ENCODE peak calls at places on chromosomes 12 and 14, in six cellular contexts. One of them, this sample, is unnamed.

GRCh38 chr12:74538491-74539258 is 1.0 kb downstream of the ATXN7L3B start:
- DNase-seq in PC-3: peak; percentile 26
- DNase-seq in transverse colon: no peak
- DNase-seq in pancreas: no peak
- DNase-seq in suprapubic skin: no peak
- DNase-seq in IMR-90: no peak
- DNase-seq in this sample: no peak

GRCh38 chr12:47052274-47052673 is 27.1 kb upstream of the PCED1B start:
- DNase-seq in pancreas: no peak
- DNase-seq in IMR-90: no peak
- DNase-seq in PC-3: no peak
- DNase-seq in suprapubic skin: no peak
- DNase-seq in transverse colon: no peak
- DNase-seq in this sample: no peak

GRCh38 chr14:75369506-75369905 is 58.3 kb upstream of the JDP2 start:
- DNase-seq in IMR-90: no peak
- DNase-seq in PC-3: no peak
- DNase-seq in transverse colon: no peak
- DNase-seq in pancreas: no peak
- DNase-seq in suprapubic skin: no peak
- DNase-seq in this sample: no peak

GRCh38 chr14:75450381-75451276 is 22.8 kb downstream of the JDP2 start:
- DNase-seq in suprapubic skin: peak; percentile 86
- DNase-seq in transverse colon: peak; percentile 78
- DNase-seq in PC-3: peak; percentile 84
- DNase-seq in IMR-90: peak; percentile 40
- DNase-seq in pancreas: peak; percentile 95
- DNase-seq in this sample: peak; percentile 67

GRCh38 chr12:106840217-106840616 is 65.7 kb downstream of the RIC8B start:
- DNase-seq in IMR-90: peak; percentile 64
- DNase-seq in pancreas: no peak
- DNase-seq in suprapubic skin: no peak
- DNase-seq in transverse colon: no peak
- DNase-seq in PC-3: peak; percentile 50
- DNase-seq in this sample: no peak

GRCh38 chr14:26855051-26855753 is 257.4 kb upstream of the NOVA1 start:
- DNase-seq in PC-3: peak; percentile 57
- DNase-seq in transverse colon: no peak
- DNase-seq in IMR-90: no peak
- DNase-seq in suprapubic skin: no peak
- DNase-seq in pancreas: no peak
- DNase-seq in this sample: no peak

GRCh38 chr14:105108516-105108864 is 43.3 kb upstream of the GPR132 start:
- DNase-seq in transverse colon: no peak
- DNase-seq in pancreas: no peak
- DNase-seq in PC-3: no peak
- DNase-seq in suprapubic skin: peak; percentile 5
- DNase-seq in IMR-90: no peak
- DNase-seq in this sample: no peak

GRCh38 chr12:122226366-122227222 is 742 bp upstream of the DIABLO start:
- DNase-seq in PC-3: no peak
- DNase-seq in IMR-90: no peak
- DNase-seq in suprapubic skin: no peak
- DNase-seq in pancreas: peak; percentile 49
- DNase-seq in transverse colon: no peak
- DNase-seq in this sample: no peak

GRCh38 chr12:47080725-47081502 is 1.2 kb upstream of the AMIGO2 start:
- DNase-seq in PC-3: peak; percentile 75
- DNase-seq in IMR-90: peak; percentile 50
- DNase-seq in pancreas: no peak
- DNase-seq in transverse colon: peak; percentile 58
- DNase-seq in suprapubic skin: peak; percentile 72
- DNase-seq in this sample: peak; percentile 64

GRCh38 chr12:80829767-80830166 is 108.0 kb downstream of the LIN7A start:
- DNase-seq in PC-3: no peak
- DNase-seq in transverse colon: no peak
- DNase-seq in pancreas: no peak
- DNase-seq in suprapubic skin: no peak
- DNase-seq in IMR-90: peak; percentile 13
- DNase-seq in this sample: no peak

GRCh38 chr12:14058717-14059116 is 77.3 kb upstream of the GRIN2B start:
- DNase-seq in IMR-90: no peak
- DNase-seq in pancreas: no peak
- DNase-seq in transverse colon: no peak
- DNase-seq in suprapubic skin: no peak
- DNase-seq in PC-3: no peak
- DNase-seq in this sample: no peak

GRCh38 chr14:91380610-91381371 is 36.8 kb downstream of the CCDC88C start:
- DNase-seq in pancreas: no peak
- DNase-seq in IMR-90: no peak
- DNase-seq in suprapubic skin: no peak
- DNase-seq in transverse colon: peak; percentile 10
- DNase-seq in PC-3: no peak
- DNase-seq in this sample: no peak

GRCh38 chr12:14810953-14811483 is 3.0 kb downstream of the SMCO3 start:
- DNase-seq in suprapubic skin: no peak
- DNase-seq in pancreas: no peak
- DNase-seq in transverse colon: peak; percentile 8
- DNase-seq in PC-3: peak; percentile 61
- DNase-seq in IMR-90: peak; percentile 33
- DNase-seq in this sample: no peak

GRCh38 chr12:110312581-110313360 is 31.7 kb downstream of the ATP2A2 start:
- DNase-seq in pancreas: no peak
- DNase-seq in transverse colon: no peak
- DNase-seq in PC-3: peak; percentile 78
- DNase-seq in suprapubic skin: no peak
- DNase-seq in IMR-90: peak; percentile 72
- DNase-seq in this sample: no peak

GRCh38 chr14:42884100-42884499 is 1277.4 kb downstream of the LRFN5 start:
- DNase-seq in IMR-90: peak; percentile 93
- DNase-seq in suprapubic skin: no peak
- DNase-seq in transverse colon: no peak
- DNase-seq in PC-3: peak; percentile 66
- DNase-seq in pancreas: no peak
- DNase-seq in this sample: no peak

GRCh38 chr12:2170376-2170775 is 117.6 kb downstream of the CACNA1C start:
- DNase-seq in suprapubic skin: no peak
- DNase-seq in PC-3: no peak
- DNase-seq in transverse colon: no peak
- DNase-seq in pancreas: no peak
- DNase-seq in IMR-90: no peak
- DNase-seq in this sample: no peak

GRCh38 chr14:45249847-45250575 is 3.0 kb downstream of the MIS18BP1 start:
- DNase-seq in PC-3: peak; percentile 33
- DNase-seq in transverse colon: no peak
- DNase-seq in suprapubic skin: no peak
- DNase-seq in IMR-90: peak; percentile 94
- DNase-seq in pancreas: no peak
- DNase-seq in this sample: no peak

GRCh38 chr12:106254724-106255123 is 6.9 kb upstream of the CKAP4 start:
- DNase-seq in PC-3: no peak
- DNase-seq in suprapubic skin: no peak
- DNase-seq in transverse colon: no peak
- DNase-seq in IMR-90: no peak
- DNase-seq in pancreas: no peak
- DNase-seq in this sample: no peak

GRCh38 chr12:46071769-46072624 is 81.6 kb upstream of the SCAF11 start:
- DNase-seq in IMR-90: peak; percentile 71
- DNase-seq in suprapubic skin: peak; percentile 69
- DNase-seq in PC-3: peak; percentile 84
- DNase-seq in pancreas: peak; percentile 70
- DNase-seq in transverse colon: peak; percentile 83
- DNase-seq in this sample: peak; percentile 35

GRCh38 chr14:38794674-38795073 is 308.4 kb downstream of the SEC23A start:
- DNase-seq in suprapubic skin: no peak
- DNase-seq in pancreas: no peak
- DNase-seq in transverse colon: no peak
- DNase-seq in IMR-90: no peak
- DNase-seq in PC-3: no peak
- DNase-seq in this sample: no peak

GRCh38 chr14:66979083-66979974 is 209.9 kb upstream of the GARIN2 start:
- DNase-seq in pancreas: no peak
- DNase-seq in suprapubic skin: no peak
- DNase-seq in PC-3: no peak
- DNase-seq in IMR-90: no peak
- DNase-seq in transverse colon: no peak
- DNase-seq in this sample: no peak

GRCh38 chr12:110253176-110253575 is 27.9 kb upstream of the ATP2A2 start:
- DNase-seq in suprapubic skin: no peak
- DNase-seq in transverse colon: peak; percentile 33
- DNase-seq in IMR-90: peak; percentile 61
- DNase-seq in PC-3: no peak
- DNase-seq in pancreas: peak; percentile 57
- DNase-seq in this sample: peak; percentile 80

DNA sequence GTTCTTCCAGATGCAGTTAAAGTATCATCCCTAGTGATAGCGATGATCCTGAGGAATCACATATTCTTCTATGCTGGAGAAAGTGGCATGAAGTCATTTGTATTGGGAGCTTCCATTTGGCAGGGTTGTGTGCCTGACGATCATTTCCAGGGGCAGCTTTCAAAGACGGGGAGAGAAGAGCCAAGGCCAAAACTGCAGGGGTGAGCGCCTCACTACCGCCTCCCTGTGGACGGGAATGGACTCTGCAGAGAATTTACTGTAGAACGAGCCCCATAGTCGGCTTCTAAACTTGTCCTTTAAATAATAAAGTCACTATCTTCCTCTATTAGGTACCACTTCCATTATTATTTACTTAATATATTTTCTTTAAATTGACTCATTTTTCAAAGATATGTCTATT is 555.9 kb upstream of the TMEM132C start:
- DNase-seq in IMR-90: no peak
- DNase-seq in pancreas: no peak
- DNase-seq in PC-3: no peak
- DNase-seq in suprapubic skin: no peak
- DNase-seq in transverse colon: no peak
- DNase-seq in this sample: no peak
- TF ChIP-seq CTCF in IMR-90: no peak
- TF ChIP-seq CTCF in pancreas: no peak
- TF ChIP-seq CTCF in PC-3: peak; percentile 77
- TF ChIP-seq CTCF in suprapubic skin: no peak
- TF ChIP-seq CTCF in transverse colon: no peak
- TF ChIP-seq CTCF in this sample: peak; percentile 20

GRCh38 chr12:4168041-4168440 is 105.5 kb upstream of the CCND2 start:
- DNase-seq in suprapubic skin: no peak
- DNase-seq in PC-3: no peak
- DNase-seq in pancreas: no peak
- DNase-seq in transverse colon: no peak
- DNase-seq in IMR-90: no peak
- DNase-seq in this sample: no peak
- H3K4me1 ChIP-seq in suprapubic skin: peaks cover 12% of the 10 kb centered on the region
- H3K4me1 ChIP-seq in PC-3: no peaks in the 10 kb centered on the region
- H3K4me1 ChIP-seq in pancreas: no peaks in the 10 kb centered on the region
- H3K4me1 ChIP-seq in transverse colon: peaks cover 9% of the 10 kb centered on the region
- H3K4me1 ChIP-seq in IMR-90: peaks cover 2% of the 10 kb centered on the region
- H3K4me1 ChIP-seq in this sample: no peaks in the 10 kb centered on the region

GRCh38 chr14:77253333-77254190 is 17.4 kb downstream of the NGB start:
- DNase-seq in IMR-90: no peak
- DNase-seq in transverse colon: no peak
- DNase-seq in suprapubic skin: no peak
- DNase-seq in PC-3: no peak
- DNase-seq in pancreas: no peak
- DNase-seq in this sample: no peak
- TF ChIP-seq CTCF in IMR-90: no peak
- TF ChIP-seq CTCF in transverse colon: no peak
- TF ChIP-seq CTCF in suprapubic skin: no peak
- TF ChIP-seq CTCF in PC-3: no peak
- TF ChIP-seq CTCF in pancreas: no peak
- TF ChIP-seq CTCF in this sample: no peak

GRCh38 chr12:130819248-130819576 is 19.8 kb downstream of the STX2 start:
- DNase-seq in IMR-90: no peak
- DNase-seq in PC-3: no peak
- DNase-seq in suprapubic skin: no peak
- DNase-seq in transverse colon: no peak
- DNase-seq in pancreas: no peak
- DNase-seq in this sample: no peak

GRCh38 chr12:130816055-130816454 is 23.0 kb downstream of the STX2 start:
- DNase-seq in pancreas: no peak
- DNase-seq in PC-3: no peak
- DNase-seq in IMR-90: no peak
- DNase-seq in suprapubic skin: no peak
- DNase-seq in transverse colon: no peak
- DNase-seq in this sample: no peak

GRCh38 chr12:130819681-130820080 is 19.4 kb downstream of the STX2 start:
- DNase-seq in PC-3: no peak
- DNase-seq in IMR-90: no peak
- DNase-seq in suprapubic skin: no peak
- DNase-seq in transverse colon: no peak
- DNase-seq in pancreas: no peak
- DNase-seq in this sample: no peak

GRCh38 chr12:130817804-130818203 is 21.2 kb downstream of the STX2 start:
- DNase-seq in PC-3: no peak
- DNase-seq in IMR-90: no peak
- DNase-seq in suprapubic skin: no peak
- DNase-seq in transverse colon: no peak
- DNase-seq in pancreas: no peak
- DNase-seq in this sample: no peak

DNA sequence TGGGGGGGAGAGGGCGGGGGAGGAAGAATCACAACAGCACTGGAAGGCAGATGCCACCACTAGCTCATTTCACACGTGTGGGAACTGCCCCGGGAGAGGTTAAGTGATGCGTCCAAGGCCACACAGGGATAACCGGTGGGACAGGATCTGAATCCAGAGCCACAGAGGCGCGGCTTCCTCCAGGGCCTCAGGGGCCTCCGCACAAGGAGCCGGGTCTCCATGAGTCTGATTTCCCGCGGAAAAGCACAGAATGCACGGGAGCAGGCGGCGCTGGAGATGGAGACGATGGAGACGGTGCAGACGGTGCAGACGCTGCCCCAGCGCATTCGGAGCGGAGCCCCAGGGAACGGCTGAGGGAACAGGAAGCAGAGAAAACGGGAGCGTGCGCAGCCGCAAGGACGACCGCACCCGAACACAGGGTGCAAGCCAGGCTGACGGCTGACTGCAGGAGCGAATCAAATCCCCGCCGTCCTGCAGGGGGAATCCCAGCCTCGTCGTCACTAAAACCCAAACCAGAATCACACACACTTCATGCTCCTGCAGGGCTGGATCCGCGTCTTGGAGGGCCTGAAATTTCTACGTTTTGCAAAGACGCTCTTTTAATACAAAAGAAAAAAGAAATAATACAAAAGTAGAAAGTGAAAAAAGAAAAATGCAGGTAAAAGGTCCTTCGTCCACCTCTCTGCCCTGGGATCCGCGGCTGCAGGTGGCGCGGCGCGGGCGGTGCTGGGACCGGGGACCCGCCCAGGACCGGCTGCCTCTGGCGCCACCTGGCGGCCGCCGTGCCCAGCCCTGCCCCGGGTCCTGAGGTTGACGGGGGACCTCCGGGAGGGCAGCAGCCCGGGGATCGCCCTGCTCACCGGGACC is 20.4 kb downstream of the STX2 start:
- DNase-seq in IMR-90: no peak
- DNase-seq in transverse colon: peak; percentile 78
- DNase-seq in pancreas: peak; percentile 75
- DNase-seq in PC-3: peak; percentile 87
- DNase-seq in suprapubic skin: no peak
- DNase-seq in this sample: peak; percentile 46
- H3K4me1 ChIP-seq in IMR-90: no peaks in the 10 kb centered on the region
- H3K4me1 ChIP-seq in transverse colon: peaks cover 10% of the 10 kb centered on the region
- H3K4me1 ChIP-seq in pancreas: no peaks in the 10 kb centered on the region
- H3K4me1 ChIP-seq in PC-3: peaks cover 11% of the 10 kb centered on the region
- H3K4me1 ChIP-seq in suprapubic skin: peaks cover 11% of the 10 kb centered on the region
- H3K4me1 ChIP-seq in this sample: peaks cover 10% of the 10 kb centered on the region